ENCODE peak calls at places on chromosomes 3 and 15, in eight cellular contexts. One of them, this sample, is unnamed.

GRCh38 chr3:184981071-184981470 is 169.1 kb downstream of the VPS8 start:
- DNase-seq in left kidney: peak
- DNase-seq in activated effector memory CD4-positive, alpha-beta T cell treated with Interleukin-2 at 50 U/mL for 16 hours: no peak
- DNase-seq in fibroblast of lung: no peak
- DNase-seq in naive B cell: no peak
- DNase-seq in HCT116: no peak
- DNase-seq in AG09319: no peak
- DNase-seq in EL: no peak
- DNase-seq in this sample: no peak

GRCh38 chr15:74025436-74025835 is 30.9 kb downstream of the PML start:
- DNase-seq in fibroblast of lung: peak
- DNase-seq in HCT116: no peak
- DNase-seq in naive B cell: no peak
- DNase-seq in AG09319: no peak
- DNase-seq in left kidney: no peak
- DNase-seq in EL: peak
- DNase-seq in activated effector memory CD4-positive, alpha-beta T cell treated with Interleukin-2 at 50 U/mL for 16 hours: no peak
- DNase-seq in this sample: no peak

GRCh38 chr3:180870008-180870733 is 42.3 kb upstream of the FXR1 start:
- DNase-seq in naive B cell: no peak
- DNase-seq in AG09319: peak
- DNase-seq in HCT116: no peak
- DNase-seq in activated effector memory CD4-positive, alpha-beta T cell treated with Interleukin-2 at 50 U/mL for 16 hours: no peak
- DNase-seq in left kidney: peak
- DNase-seq in EL: peak
- DNase-seq in fibroblast of lung: peak
- DNase-seq in this sample: no peak

GRCh38 chr3:183698318-183698731 is 728 bp downstream of the YEATS2 start:
- DNase-seq in left kidney: peak
- DNase-seq in fibroblast of lung: peak
- DNase-seq in HCT116: no peak
- DNase-seq in activated effector memory CD4-positive, alpha-beta T cell treated with Interleukin-2 at 50 U/mL for 16 hours: no peak
- DNase-seq in AG09319: no peak
- DNase-seq in EL: peak
- DNase-seq in naive B cell: peak
- DNase-seq in this sample: peak

GRCh38 chr15:42796955-42797779 is 60.2 kb upstream of the CDAN1 start:
- DNase-seq in activated effector memory CD4-positive, alpha-beta T cell treated with Interleukin-2 at 50 U/mL for 16 hours: no peak
- DNase-seq in naive B cell: no peak
- DNase-seq in HCT116: no peak
- DNase-seq in fibroblast of lung: no peak
- DNase-seq in left kidney: no peak
- DNase-seq in EL: peak
- DNase-seq in AG09319: no peak
- DNase-seq in this sample: no peak

GRCh38 chr3:105835606-105836005 is 33.2 kb downstream of the CBLB start:
- DNase-seq in fibroblast of lung: no peak
- DNase-seq in AG09319: no peak
- DNase-seq in activated effector memory CD4-positive, alpha-beta T cell treated with Interleukin-2 at 50 U/mL for 16 hours: no peak
- DNase-seq in naive B cell: no peak
- DNase-seq in EL: no peak
- DNase-seq in HCT116: no peak
- DNase-seq in left kidney: no peak
- DNase-seq in this sample: no peak

GRCh38 chr3:2652416-2652815 is 457.8 kb downstream of the IL5RA start:
- DNase-seq in AG09319: no peak
- DNase-seq in activated effector memory CD4-positive, alpha-beta T cell treated with Interleukin-2 at 50 U/mL for 16 hours: no peak
- DNase-seq in EL: no peak
- DNase-seq in HCT116: no peak
- DNase-seq in fibroblast of lung: no peak
- DNase-seq in naive B cell: no peak
- DNase-seq in left kidney: no peak
- DNase-seq in this sample: no peak

GRCh38 chr3:150495149-150495548 is 51.1 kb downstream of the SERP1 start:
- DNase-seq in AG09319: no peak
- DNase-seq in HCT116: no peak
- DNase-seq in EL: peak
- DNase-seq in naive B cell: no peak
- DNase-seq in fibroblast of lung: no peak
- DNase-seq in activated effector memory CD4-positive, alpha-beta T cell treated with Interleukin-2 at 50 U/mL for 16 hours: no peak
- DNase-seq in left kidney: peak
- DNase-seq in this sample: no peak

GRCh38 chr3:31490502-31490901 is 42.2 kb upstream of the STT3B start:
- DNase-seq in activated effector memory CD4-positive, alpha-beta T cell treated with Interleukin-2 at 50 U/mL for 16 hours: no peak
- DNase-seq in AG09319: no peak
- DNase-seq in left kidney: no peak
- DNase-seq in naive B cell: no peak
- DNase-seq in EL: no peak
- DNase-seq in HCT116: no peak
- DNase-seq in fibroblast of lung: no peak
- DNase-seq in this sample: no peak

GRCh38 chr3:122636697-122637096 is 43.9 kb upstream of the PARP14 start:
- DNase-seq in left kidney: no peak
- DNase-seq in AG09319: no peak
- DNase-seq in naive B cell: no peak
- DNase-seq in fibroblast of lung: no peak
- DNase-seq in EL: no peak
- DNase-seq in activated effector memory CD4-positive, alpha-beta T cell treated with Interleukin-2 at 50 U/mL for 16 hours: no peak
- DNase-seq in HCT116: no peak
- DNase-seq in this sample: no peak

GRCh38 chr3:151283907-151284461 is 5.6 kb upstream of the P2RY14 start:
- DNase-seq in AG09319: no peak
- DNase-seq in left kidney: peak
- DNase-seq in EL: no peak
- DNase-seq in HCT116: no peak
- DNase-seq in fibroblast of lung: peak
- DNase-seq in naive B cell: no peak
- DNase-seq in activated effector memory CD4-positive, alpha-beta T cell treated with Interleukin-2 at 50 U/mL for 16 hours: no peak
- DNase-seq in this sample: no peak

GRCh38 chr3:4976109-4976508 is 3.1 kb upstream of the BHLHE40 start:
- DNase-seq in HCT116: peak
- DNase-seq in EL: peak
- DNase-seq in fibroblast of lung: peak
- DNase-seq in naive B cell: no peak
- DNase-seq in AG09319: no peak
- DNase-seq in left kidney: peak
- DNase-seq in activated effector memory CD4-positive, alpha-beta T cell treated with Interleukin-2 at 50 U/mL for 16 hours: peak
- DNase-seq in this sample: peak

GRCh38 chr3:23620616-23621015 is 185.1 kb upstream of the UBE2E1 start:
- DNase-seq in naive B cell: no peak
- DNase-seq in left kidney: no peak
- DNase-seq in AG09319: no peak
- DNase-seq in activated effector memory CD4-positive, alpha-beta T cell treated with Interleukin-2 at 50 U/mL for 16 hours: no peak
- DNase-seq in HCT116: no peak
- DNase-seq in fibroblast of lung: no peak
- DNase-seq in EL: no peak
- DNase-seq in this sample: no peak

GRCh38 chr3:194482196-194482593 is 4.6 kb downstream of the ATP13A3 start:
- DNase-seq in fibroblast of lung: no peak
- DNase-seq in left kidney: no peak
- DNase-seq in activated effector memory CD4-positive, alpha-beta T cell treated with Interleukin-2 at 50 U/mL for 16 hours: no peak
- DNase-seq in HCT116: no peak
- DNase-seq in naive B cell: no peak
- DNase-seq in EL: peak
- DNase-seq in AG09319: no peak
- DNase-seq in this sample: no peak

GRCh38 chr3:132342183-132342582 is 25.0 kb downstream of the ACP3 start:
- DNase-seq in left kidney: peak
- DNase-seq in fibroblast of lung: no peak
- DNase-seq in EL: no peak
- DNase-seq in naive B cell: no peak
- DNase-seq in AG09319: no peak
- DNase-seq in HCT116: no peak
- DNase-seq in activated effector memory CD4-positive, alpha-beta T cell treated with Interleukin-2 at 50 U/mL for 16 hours: no peak
- DNase-seq in this sample: no peak